ENCODE peak calls at places on chromosomes 4 and X, in seven cellular contexts. W is left lung; E is B cell; F is activated naive CD8-positive, alpha-beta T cell treated with anti-CD3 and anti-CD28 coated beads, Interleukin-2, amount 50 U/mL, for 16 hours; K is cardiac muscle cell; Y is omental fat pad; R is HT1080. N is an unnamed sample.

GRCh38 chr4:187268940-187269339 is 545.3 kb upstream of the FAT1 start:
- DNase-seq in Y (no peak), W (no peak), K (no peak), F (no peak), E (no peak), R (no peak), N (no peak)

GRCh38 chr4:54268151-54268550 is 39.1 kb downstream of the PDGFRA start:
- DNase-seq in K (no peak), Y (no peak), W (no peak), F (no peak), R (peak), E (no peak), N (no peak)

GRCh38 chr4:30182786-30183185 is 537.4 kb upstream of the PCDH7 start:
- DNase-seq in F (no peak), Y (no peak), E (no peak), W (no peak), K (no peak), R (no peak), N (no peak)

GRCh38 chr4:6331018-6331417 is 61.4 kb downstream of the WFS1 start:
- DNase-seq in K (peak), W (no peak), Y (no peak), F (no peak), E (no peak), R (peak), N (peak)

GRCh38 chr4:1283711-1284110 is 6.0 kb upstream of the MAEA start:
- DNase-seq in R (no peak), K (no peak), W (no peak), Y (no peak), E (no peak), F (no peak), N (no peak)

GRCh38 chrX:150050387-150050786 is 112.1 kb upstream of the EOLA2 start:
- DNase-seq in R (no peak), W (no peak), K (no peak), Y (no peak), E (no peak), F (no peak), N (peak)

GRCh38 chr4:84401669-84402068 is 97.4 kb downstream of the NKX6-1 start:
- DNase-seq in F (no peak), K (no peak), R (peak), W (no peak), E (no peak), Y (no peak), N (no peak)

GRCh38 chrX:40097492-40098263 is at the start of gene BCOR:
- DNase-seq in Y (no peak), W (peak), R (peak), F (peak), K (peak), E (peak), N (peak)

GRCh38 chr4:153616005-153616555 is 68.0 kb upstream of the TLR2 start:
- DNase-seq in Y (no peak), R (no peak), K (no peak), E (no peak), F (no peak), W (no peak), N (no peak)

GRCh38 chrX:103393487-103393886 is 17.1 kb downstream of the BEX3 start:
- DNase-seq in Y (no peak), R (no peak), K (no peak), F (no peak), E (no peak), W (no peak), N (no peak)

GRCh38 chrX:133401539-133401938 is 13.8 kb downstream of the GPC4 start:
- DNase-seq in F (no peak), K (peak), R (no peak), Y (no peak), E (no peak), W (no peak), N (no peak)

N was measured in GM13976.